ENCODE peak calls at places on chromosomes 2 and 18, in nine cellular contexts. One of them, this sample, is unnamed.

GRCh38 chr2:2831656-2832055 is 500.6 kb upstream of the MYT1L start:
- DNase-seq in cardiac muscle cell: peak
- DNase-seq in fibroblast of pulmonary artery: no peak
- DNase-seq in heart left ventricle: no peak
- DNase-seq in K562: no peak
- DNase-seq in esophagus muscularis mucosa: no peak
- DNase-seq in fibroblast of lung: no peak
- DNase-seq in BJ: no peak
- DNase-seq in AG09309: no peak
- DNase-seq in this sample: no peak

GRCh38 chr2:95034221-95034620 is 8.7 kb downstream of the MAL start:
- DNase-seq in K562: no peak
- DNase-seq in esophagus muscularis mucosa: no peak
- DNase-seq in BJ: no peak
- DNase-seq in fibroblast of pulmonary artery: no peak
- DNase-seq in heart left ventricle: no peak
- DNase-seq in AG09309: no peak
- DNase-seq in fibroblast of lung: peak
- DNase-seq in cardiac muscle cell: no peak
- DNase-seq in this sample: no peak

GRCh38 chr2:62292190-62292589 is 96.3 kb downstream of the B3GNT2 start:
- DNase-seq in esophagus muscularis mucosa: no peak
- DNase-seq in heart left ventricle: no peak
- DNase-seq in AG09309: no peak
- DNase-seq in K562: no peak
- DNase-seq in BJ: no peak
- DNase-seq in fibroblast of pulmonary artery: peak
- DNase-seq in fibroblast of lung: peak
- DNase-seq in cardiac muscle cell: no peak
- DNase-seq in this sample: peak

GRCh38 chr2:8049851-8050571 is 631.8 kb upstream of the ID2 start:
- DNase-seq in heart left ventricle: no peak
- DNase-seq in fibroblast of pulmonary artery: no peak
- DNase-seq in K562: no peak
- DNase-seq in fibroblast of lung: no peak
- DNase-seq in cardiac muscle cell: no peak
- DNase-seq in esophagus muscularis mucosa: no peak
- DNase-seq in BJ: no peak
- DNase-seq in AG09309: no peak
- DNase-seq in this sample: no peak

GRCh38 chr2:112141623-112142001 is 3.4 kb downstream of the FBLN7 start:
- DNase-seq in fibroblast of pulmonary artery: no peak
- DNase-seq in cardiac muscle cell: no peak
- DNase-seq in K562: no peak
- DNase-seq in BJ: no peak
- DNase-seq in esophagus muscularis mucosa: peak
- DNase-seq in AG09309: no peak
- DNase-seq in heart left ventricle: no peak
- DNase-seq in fibroblast of lung: no peak
- DNase-seq in this sample: no peak

GRCh38 chr2:197805598-197806316 is 1.4 kb downstream of the PLCL1 start:
- DNase-seq in AG09309: no peak
- DNase-seq in cardiac muscle cell: peak
- DNase-seq in heart left ventricle: no peak
- DNase-seq in fibroblast of pulmonary artery: no peak
- DNase-seq in BJ: no peak
- DNase-seq in K562: no peak
- DNase-seq in esophagus muscularis mucosa: no peak
- DNase-seq in fibroblast of lung: peak
- DNase-seq in this sample: no peak

GRCh38 chr2:10283106-10284062 is 19.3 kb upstream of the HPCAL1 start:
- DNase-seq in heart left ventricle: no peak
- DNase-seq in AG09309: no peak
- DNase-seq in fibroblast of pulmonary artery: peak
- DNase-seq in esophagus muscularis mucosa: no peak
- DNase-seq in cardiac muscle cell: no peak
- DNase-seq in BJ: peak
- DNase-seq in fibroblast of lung: peak
- DNase-seq in K562: peak
- DNase-seq in this sample: no peak

GRCh38 chr18:77422974-77423373 is 173.3 kb downstream of the GALR1 start:
- DNase-seq in K562: no peak
- DNase-seq in esophagus muscularis mucosa: no peak
- DNase-seq in fibroblast of lung: no peak
- DNase-seq in fibroblast of pulmonary artery: no peak
- DNase-seq in BJ: no peak
- DNase-seq in cardiac muscle cell: no peak
- DNase-seq in heart left ventricle: no peak
- DNase-seq in AG09309: no peak
- DNase-seq in this sample: no peak

GRCh38 chr18:66558773-66559172 is 45.1 kb downstream of the CDH19 start:
- DNase-seq in fibroblast of pulmonary artery: peak
- DNase-seq in esophagus muscularis mucosa: no peak
- DNase-seq in heart left ventricle: no peak
- DNase-seq in AG09309: no peak
- DNase-seq in BJ: no peak
- DNase-seq in cardiac muscle cell: no peak
- DNase-seq in K562: no peak
- DNase-seq in fibroblast of lung: peak
- DNase-seq in this sample: no peak

GRCh38 chr18:10235553-10235952 is 218.9 kb upstream of the APCDD1 start:
- DNase-seq in K562: no peak
- DNase-seq in BJ: no peak
- DNase-seq in fibroblast of lung: peak
- DNase-seq in heart left ventricle: no peak
- DNase-seq in esophagus muscularis mucosa: peak
- DNase-seq in cardiac muscle cell: no peak
- DNase-seq in AG09309: no peak
- DNase-seq in fibroblast of pulmonary artery: no peak
- DNase-seq in this sample: no peak

GRCh38 chr2:42944744-42945415 is 152.5 kb upstream of the HAAO start:
- DNase-seq in cardiac muscle cell: no peak
- DNase-seq in fibroblast of pulmonary artery: peak
- DNase-seq in esophagus muscularis mucosa: no peak
- DNase-seq in BJ: no peak
- DNase-seq in K562: peak
- DNase-seq in heart left ventricle: no peak
- DNase-seq in fibroblast of lung: peak
- DNase-seq in AG09309: no peak
- DNase-seq in this sample: no peak

GRCh38 chr2:222167762-222168161 is 131.0 kb downstream of the PAX3 start:
- DNase-seq in AG09309: no peak
- DNase-seq in heart left ventricle: no peak
- DNase-seq in BJ: no peak
- DNase-seq in K562: no peak
- DNase-seq in esophagus muscularis mucosa: no peak
- DNase-seq in cardiac muscle cell: no peak
- DNase-seq in fibroblast of lung: no peak
- DNase-seq in fibroblast of pulmonary artery: no peak
- DNase-seq in this sample: no peak

GRCh38 chr2:120434909-120435308 is 89.0 kb downstream of the INHBB start:
- DNase-seq in AG09309: no peak
- DNase-seq in BJ: no peak
- DNase-seq in cardiac muscle cell: no peak
- DNase-seq in fibroblast of lung: no peak
- DNase-seq in esophagus muscularis mucosa: no peak
- DNase-seq in heart left ventricle: no peak
- DNase-seq in fibroblast of pulmonary artery: no peak
- DNase-seq in K562: no peak
- DNase-seq in this sample: no peak

GRCh38 chr2:46229134-46230063 is 67.8 kb upstream of the EPAS1 start:
- DNase-seq in cardiac muscle cell: no peak
- DNase-seq in fibroblast of lung: peak
- DNase-seq in AG09309: no peak
- DNase-seq in BJ: no peak
- DNase-seq in esophagus muscularis mucosa: no peak
- DNase-seq in heart left ventricle: no peak
- DNase-seq in K562: no peak
- DNase-seq in fibroblast of pulmonary artery: peak
- DNase-seq in this sample: peak

GRCh38 chr2:190627881-190628412 is 20.9 kb upstream of the NAB1 start:
- DNase-seq in esophagus muscularis mucosa: no peak
- DNase-seq in AG09309: no peak
- DNase-seq in BJ: no peak
- DNase-seq in heart left ventricle: peak
- DNase-seq in fibroblast of pulmonary artery: peak
- DNase-seq in fibroblast of lung: peak
- DNase-seq in K562: no peak
- DNase-seq in cardiac muscle cell: no peak
- DNase-seq in this sample: no peak

DNA sequence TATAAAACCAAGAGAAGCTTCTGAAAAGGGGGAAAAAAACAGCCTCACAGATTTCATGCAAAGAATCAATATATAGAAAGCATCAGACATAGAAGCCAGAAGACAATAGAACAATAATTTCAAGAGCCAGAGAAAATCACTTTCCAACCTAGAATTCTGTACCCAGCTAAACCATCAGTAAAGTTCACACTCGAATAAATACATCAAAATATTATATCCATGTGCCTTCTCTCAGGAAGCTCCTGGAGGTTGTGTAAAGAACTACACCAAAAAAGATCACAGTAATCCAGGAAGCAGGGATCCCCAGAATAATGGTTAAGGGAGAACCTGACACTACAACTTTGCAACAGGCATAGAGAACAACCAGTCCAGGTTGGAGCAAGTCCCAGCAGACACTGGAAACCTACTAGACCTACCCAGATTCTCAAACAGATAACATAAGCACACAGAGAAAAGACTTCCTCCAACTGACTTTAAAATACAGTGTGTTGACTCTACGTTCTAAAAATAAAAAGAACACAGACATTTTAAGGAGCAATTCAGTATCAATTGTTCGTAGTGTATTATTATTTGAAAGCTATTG is 401.9 kb upstream of the HS6ST1 start:
- DNase-seq in AG09309: no peak
- DNase-seq in esophagus muscularis mucosa: no peak
- DNase-seq in heart left ventricle: no peak
- DNase-seq in BJ: no peak
- DNase-seq in fibroblast of pulmonary artery: no peak
- DNase-seq in K562: no peak
- DNase-seq in fibroblast of lung: no peak
- DNase-seq in cardiac muscle cell: no peak
- DNase-seq in this sample: no peak
- TF ChIP-seq CTCF in AG09309: peak
- TF ChIP-seq CTCF in esophagus muscularis mucosa: no peak
- TF ChIP-seq CTCF in heart left ventricle: no peak
- TF ChIP-seq CTCF in BJ: no peak
- TF ChIP-seq CTCF in fibroblast of pulmonary artery: peak
- TF ChIP-seq CTCF in K562: no peak
- TF ChIP-seq CTCF in fibroblast of lung: peak
- TF ChIP-seq CTCF in cardiac muscle cell: peak
- TF ChIP-seq CTCF in this sample: peak

GRCh38 chr18:31205273-31205672 is 42.6 kb upstream of the DSC1 start:
- DNase-seq in fibroblast of pulmonary artery: no peak
- DNase-seq in BJ: no peak
- DNase-seq in cardiac muscle cell: no peak
- DNase-seq in K562: no peak
- DNase-seq in esophagus muscularis mucosa: no peak
- DNase-seq in heart left ventricle: no peak
- DNase-seq in fibroblast of lung: no peak
- DNase-seq in AG09309: no peak
- DNase-seq in this sample: no peak

GRCh38 chr18:31209041-31209440 is 46.4 kb upstream of the DSC1 start:
- DNase-seq in fibroblast of lung: peak
- DNase-seq in BJ: no peak
- DNase-seq in fibroblast of pulmonary artery: no peak
- DNase-seq in esophagus muscularis mucosa: no peak
- DNase-seq in cardiac muscle cell: no peak
- DNase-seq in heart left ventricle: no peak
- DNase-seq in K562: no peak
- DNase-seq in AG09309: no peak
- DNase-seq in this sample: no peak

GRCh38 chr18:31206064-31206463 is 43.4 kb upstream of the DSC1 start:
- DNase-seq in fibroblast of lung: no peak
- DNase-seq in fibroblast of pulmonary artery: no peak
- DNase-seq in BJ: no peak
- DNase-seq in K562: no peak
- DNase-seq in esophagus muscularis mucosa: no peak
- DNase-seq in heart left ventricle: no peak
- DNase-seq in cardiac muscle cell: no peak
- DNase-seq in AG09309: no peak
- DNase-seq in this sample: no peak

GRCh38 chr18:31204833-31205232 is 42.2 kb upstream of the DSC1 start:
- DNase-seq in esophagus muscularis mucosa: no peak
- DNase-seq in heart left ventricle: no peak
- DNase-seq in AG09309: no peak
- DNase-seq in K562: no peak
- DNase-seq in fibroblast of pulmonary artery: no peak
- DNase-seq in BJ: no peak
- DNase-seq in fibroblast of lung: no peak
- DNase-seq in cardiac muscle cell: no peak
- DNase-seq in this sample: no peak

DNA sequence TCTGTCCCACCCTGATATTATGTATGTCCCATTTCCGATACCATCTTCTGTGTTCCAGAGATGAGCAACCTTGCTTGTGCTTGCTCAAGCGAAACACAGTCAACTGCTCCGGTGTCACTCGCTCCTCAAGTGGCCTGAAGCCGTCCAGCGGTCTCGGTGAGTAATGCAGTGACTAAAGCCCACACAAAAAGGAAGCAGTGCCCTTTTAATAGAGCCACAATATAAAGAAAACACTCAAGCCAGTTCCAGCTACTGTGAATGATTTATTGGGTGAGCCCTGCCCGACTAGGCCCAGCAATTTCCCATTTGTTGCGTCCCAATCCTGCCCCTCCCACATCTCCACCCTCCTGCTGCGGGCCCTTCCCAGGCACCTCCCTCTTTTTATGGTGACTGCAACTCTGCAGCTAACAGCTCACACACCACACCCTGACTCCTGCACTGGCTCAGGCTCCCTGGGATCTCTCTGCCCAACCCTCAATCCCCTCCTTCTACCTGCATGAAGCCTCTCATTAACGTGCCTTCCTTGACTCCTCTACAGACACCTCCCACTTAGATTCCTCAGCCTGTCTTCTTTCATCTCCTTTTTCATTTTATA is 44.2 kb upstream of the DSC1 start:
- DNase-seq in esophagus muscularis mucosa: no peak
- DNase-seq in fibroblast of lung: peak
- DNase-seq in fibroblast of pulmonary artery: peak
- DNase-seq in K562: peak
- DNase-seq in heart left ventricle: peak
- DNase-seq in cardiac muscle cell: no peak
- DNase-seq in BJ: no peak
- DNase-seq in AG09309: no peak
- DNase-seq in this sample: no peak
- H3K4me3 ChIP-seq in esophagus muscularis mucosa: no peak
- H3K4me3 ChIP-seq in fibroblast of lung: no peak
- H3K4me3 ChIP-seq in fibroblast of pulmonary artery: no peak
- H3K4me3 ChIP-seq in K562: peak
- H3K4me3 ChIP-seq in heart left ventricle: peak
- H3K4me3 ChIP-seq in cardiac muscle cell: no peak
- H3K4me3 ChIP-seq in BJ: no peak
- H3K4me3 ChIP-seq in AG09309: no peak
- H3K4me3 ChIP-seq in this sample: no peak

GRCh38 chr2:194319222-194319992 is 1337.6 kb upstream of the SLC39A10 start:
- DNase-seq in cardiac muscle cell: no peak
- DNase-seq in BJ: no peak
- DNase-seq in esophagus muscularis mucosa: no peak
- DNase-seq in K562: peak
- DNase-seq in heart left ventricle: no peak
- DNase-seq in fibroblast of pulmonary artery: no peak
- DNase-seq in AG09309: no peak
- DNase-seq in fibroblast of lung: no peak
- DNase-seq in this sample: no peak
- TF ChIP-seq CTCF in cardiac muscle cell: no peak
- TF ChIP-seq CTCF in BJ: no peak
- TF ChIP-seq CTCF in esophagus muscularis mucosa: no peak
- TF ChIP-seq CTCF in K562: no peak
- TF ChIP-seq CTCF in heart left ventricle: no peak
- TF ChIP-seq CTCF in fibroblast of pulmonary artery: no peak
- TF ChIP-seq CTCF in AG09309: no peak
- TF ChIP-seq CTCF in fibroblast of lung: no peak
- TF ChIP-seq CTCF in this sample: no peak

GRCh38 chr2:162938387-162938786 is 99.8 kb upstream of the KCNH7 start:
- DNase-seq in cardiac muscle cell: no peak
- DNase-seq in fibroblast of lung: no peak
- DNase-seq in heart left ventricle: no peak
- DNase-seq in fibroblast of pulmonary artery: no peak
- DNase-seq in K562: no peak
- DNase-seq in BJ: no peak
- DNase-seq in AG09309: no peak
- DNase-seq in esophagus muscularis mucosa: no peak
- DNase-seq in this sample: no peak
- H3K4me3 ChIP-seq in cardiac muscle cell: no peak
- H3K4me3 ChIP-seq in fibroblast of lung: no peak
- H3K4me3 ChIP-seq in heart left ventricle: no peak
- H3K4me3 ChIP-seq in fibroblast of pulmonary artery: no peak
- H3K4me3 ChIP-seq in K562: no peak
- H3K4me3 ChIP-seq in BJ: no peak
- H3K4me3 ChIP-seq in AG09309: no peak
- H3K4me3 ChIP-seq in esophagus muscularis mucosa: no peak
- H3K4me3 ChIP-seq in this sample: no peak